ENCODE peak calls at places on chromosomes 2 and 18, in four cellular contexts. G is lower lobe of right lung, I is psoas muscle, U is suprapubic skin. C is an unnamed sample.

GRCh38 chr2:45918816-45919655 is 267.6 kb downstream of the PRKCE start:
- DNase-seq in I (no peak), U (no peak), G (no peak), C (no peak)

GRCh38 chr2:233819884-233820765 is 34.2 kb downstream of the HJURP start:
- DNase-seq in U (peak), G (no peak), I (no peak), C (peak)

GRCh38 chr18:62505669-62506494 is 16.9 kb upstream of the ZCCHC2 start:
- DNase-seq in G (no peak), I (no peak), U (no peak), C (peak)

GRCh38 chr2:70977605-70978205 is 725 bp upstream of the ANKRD53 start:
- DNase-seq in G (no peak), U (peak), I (no peak), C (no peak)

GRCh38 chr2:144552821-144553220 is 32.9 kb upstream of the ZEB2 start:
- DNase-seq in U (no peak), I (no peak), G (no peak), C (no peak)

GRCh38 chr2:240640939-240641338 is 15.7 kb downstream of the GPR35 start:
- DNase-seq in U (no peak), G (no peak), I (peak), C (peak)

GRCh38 chr2:55555977-55556376 is 36.5 kb downstream of the CFAP36 start:
- DNase-seq in I (no peak), G (no peak), U (no peak), C (no peak)

GRCh38 chr18:50218432-50219197 is 23.7 kb upstream of the MYO5B start:
- DNase-seq in U (no peak), I (no peak), G (no peak), C (no peak)

GRCh38 chr2:64937341-64938230 is 51.6 kb upstream of the SLC1A4 start:
- DNase-seq in I (peak), U (no peak), G (peak), C (no peak)

GRCh38 chr2:45651415-45652089 is at the start of gene PRKCE:
- DNase-seq in G (peak), I (peak), U (peak), C (no peak)

GRCh38 chr2:193461431-193461946 is 1266.8 kb upstream of the TMEFF2 start:
- DNase-seq in I (no peak), G (no peak), U (no peak), C (no peak)

GRCh38 chr18:48540329-48541025 is 1.6 kb downstream of the CTIF start:
- DNase-seq in I (peak), U (peak), G (peak), C (peak)

GRCh38 chr2:69077224-69077953 is 64.4 kb downstream of the ANTXR1 start:
- DNase-seq in U (no peak), I (no peak), G (no peak), C (no peak)

GRCh38 chr2:173354601-173355131 is at the start of gene CDCA7:
- DNase-seq in U (no peak), I (peak), G (peak), C (no peak)

GRCh38 chr2:159571540-159572260 is 44.6 kb downstream of the BAZ2B start:
- DNase-seq in I (no peak), G (no peak), U (no peak), C (no peak)

GRCh38 chr2:238570926-238571325 is 144.2 kb downstream of the ASB1 start:
- DNase-seq in G (no peak), U (no peak), I (no peak), C (no peak)

GRCh38 chr2:68809324-68810240 is 61.6 kb downstream of the BMP10 start:
- DNase-seq in U (no peak), G (no peak), I (no peak), C (no peak)

GRCh38 chr2:60966465-60967405 is 50.8 kb upstream of the PEX13 start:
- DNase-seq in U (no peak), I (no peak), G (no peak), C (no peak)

GRCh38 chr2:227805578-227805977 is 8.1 kb upstream of the CCL20 start:
- DNase-seq in U (no peak), I (no peak), G (peak), C (no peak)

GRCh38 chr2:211129798-211130197 is 573.4 kb downstream of the CPS1 start:
- DNase-seq in U (no peak), G (no peak), I (no peak), C (no peak)

GRCh38 chr2:119175517-119175916 is 17.0 kb upstream of the C1QL2 start:
- DNase-seq in I (no peak), U (no peak), G (no peak), C (no peak)

GRCh38 chr2:54999182-54999581 is 51.1 kb downstream of the RTN4 start:
- DNase-seq in I (no peak), G (no peak), U (no peak), C (no peak)

GRCh38 chr2:210553371-210553770 is 3.0 kb upstream of the CPS1 start:
- DNase-seq in U (no peak), G (no peak), I (no peak), C (no peak)

GRCh38 chr2:232949016-232949415 is 64.0 kb downstream of the NGEF start:
- DNase-seq in G (no peak), I (no peak), U (no peak), C (no peak)

GRCh38 chr2:13332060-13332459 is 615.3 kb downstream of the TRIB2 start:
- DNase-seq in G (no peak), I (no peak), U (no peak), C (no peak)

DNA sequence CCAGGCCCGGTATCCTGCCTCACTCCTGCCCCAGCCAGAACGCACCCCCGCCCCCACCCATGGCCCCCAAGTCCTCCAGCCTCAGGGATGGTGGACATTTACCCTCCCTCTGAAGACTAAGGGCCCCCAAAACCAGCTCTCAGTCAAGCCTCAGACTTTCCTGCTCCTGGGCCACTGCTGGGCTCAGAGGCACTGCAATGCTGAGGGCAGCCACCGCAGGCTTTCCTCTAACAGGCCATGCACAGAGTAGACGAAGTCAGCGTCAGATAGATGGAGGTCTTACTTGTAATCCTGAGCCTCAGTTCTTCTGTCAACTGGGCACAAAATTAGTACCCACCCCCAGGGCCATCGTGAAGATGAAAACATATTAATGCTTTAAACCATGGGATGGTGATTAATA is 92.6 kb downstream of the TTC32 start:
- DNase-seq in I (no peak), G (no peak), U (no peak), C (no peak)
- TF ChIP-seq CTCF in I (no peak), G (no peak), U (no peak), C (no peak)

DNA sequence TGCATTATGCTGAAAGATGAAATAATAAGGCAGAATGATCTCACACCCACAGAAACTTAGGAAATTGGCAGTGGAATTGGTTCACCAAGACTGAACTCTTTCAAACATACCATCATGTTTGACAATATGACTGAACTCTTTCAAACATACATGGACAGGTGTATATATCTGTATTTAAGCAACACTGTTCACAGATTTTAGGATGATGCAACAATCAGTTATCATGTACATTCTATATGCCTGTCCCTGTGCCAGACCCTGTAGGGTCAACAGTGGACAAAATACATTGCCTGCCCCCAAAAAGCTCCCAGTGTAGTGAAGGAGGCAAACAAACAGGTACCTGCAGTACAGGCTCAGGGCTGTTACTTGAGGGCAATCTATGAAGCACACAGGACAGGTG is 2.9 kb upstream of the REV1 start:
- DNase-seq in I (no peak), G (no peak), U (no peak), C (no peak)
- TF ChIP-seq CTCF in I (no peak), G (no peak), U (no peak), C (no peak)

DNA sequence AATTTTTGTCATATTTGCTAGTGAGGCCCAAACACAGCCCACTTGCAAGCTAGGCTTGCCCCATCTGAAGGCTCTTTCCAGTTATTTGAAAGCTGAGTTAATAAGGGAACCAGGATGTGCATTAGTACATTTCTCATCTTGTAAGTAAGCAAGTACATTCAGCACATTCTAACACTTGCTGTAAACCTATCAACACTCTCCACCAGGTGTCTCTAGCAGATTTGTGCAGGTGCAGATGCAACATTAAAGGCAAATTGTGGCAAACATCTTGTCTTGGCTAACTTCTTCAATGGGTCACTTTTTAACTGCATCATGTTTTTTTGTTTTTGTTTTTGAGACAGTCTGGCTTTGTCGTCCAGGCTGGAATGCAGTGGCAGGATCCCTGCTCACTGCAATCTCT is 25.3 kb upstream of the MFSD6 start:
- DNase-seq in I (no peak), G (no peak), U (no peak), C (no peak)
- TF ChIP-seq CTCF in I (peak), G (peak), U (peak), C (peak)

GRCh38 chr2:6103949-6104348 is 411.8 kb downstream of the SOX11 start:
- DNase-seq in G (no peak), I (peak), U (no peak), C (no peak)
- TF ChIP-seq CTCF in G (no peak), I (no peak), U (no peak), C (no peak)

DNA sequence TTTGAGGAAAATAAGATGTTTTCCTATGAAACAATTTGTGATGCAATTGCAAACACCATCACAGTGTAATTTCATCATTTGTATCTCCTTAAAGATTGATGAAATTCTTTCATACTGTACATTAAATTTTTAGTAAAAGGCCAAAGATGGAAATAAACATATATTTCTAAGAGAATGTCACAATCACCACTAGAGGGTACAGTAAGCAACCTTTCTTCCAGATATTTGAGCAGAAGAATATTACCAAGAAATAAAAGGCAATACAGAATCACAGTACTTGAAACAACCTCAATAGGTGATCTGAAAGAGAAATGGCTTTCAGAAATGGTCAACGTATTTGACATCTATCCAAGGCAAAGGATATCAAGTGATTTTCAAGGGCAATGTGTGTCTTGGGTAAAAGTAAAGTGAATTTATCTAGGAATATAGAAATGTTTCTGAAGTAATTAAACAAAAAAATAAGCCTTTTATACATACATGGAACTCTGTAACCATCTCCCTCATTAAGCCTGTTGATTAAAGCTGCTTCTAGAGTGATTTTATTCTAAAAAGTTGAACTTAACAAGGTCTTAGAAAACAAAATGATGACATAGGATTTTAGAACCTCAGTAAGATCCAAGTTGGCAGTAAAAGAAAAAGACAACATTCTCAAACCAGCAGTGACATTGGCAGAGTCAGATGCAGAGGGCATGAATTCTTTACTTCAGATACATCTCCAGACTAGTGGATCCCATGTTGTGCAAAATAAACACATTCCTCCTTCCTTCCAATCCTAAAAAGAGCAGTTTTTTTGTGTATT is 90.3 kb upstream of the SESTD1 start:
- DNase-seq in G (no peak), U (no peak), I (no peak), C (no peak)
- TF ChIP-seq CTCF in G (peak), U (no peak), I (peak), C (peak)

GRCh38 chr2:221073650-221074049 is 498.5 kb downstream of the EPHA4 start:
- DNase-seq in U (no peak), G (no peak), I (no peak), C (no peak)

GRCh38 chr2:221063568-221063967 is 508.5 kb downstream of the EPHA4 start:
- DNase-seq in U (no peak), G (no peak), I (no peak), C (no peak)

GRCh38 chr2:221070106-221070505 is 502.0 kb downstream of the EPHA4 start:
- DNase-seq in U (no peak), G (no peak), I (no peak), C (no peak)

GRCh38 chr2:221068123-221068522 is 504.0 kb downstream of the EPHA4 start:
- DNase-seq in I (no peak), G (no peak), U (no peak), C (no peak)
- TF ChIP-seq CTCF in I (no peak), G (no peak), U (no peak), C (peak)